ENCODE peak calls at places on chromosomes 6 and 20, in ten cellular contexts. B is AG04449, X is AG09319, F is GM23338, D is brain microvascular endothelial cell, E is heart left ventricle, Q is choroid plexus epithelial cell, S is left ventricle myocardium inferior, U is Peyer's patch, M is mesothelial cell of epicardium. C is an unnamed sample.

GRCh38 chr6:2931970-2932748 is 29.1 kb upstream of the SERPINB9 start:
- DNase-seq in B (peak), X (peak), F (peak), D (peak), E (peak), Q (peak), S (peak), U (peak), M (peak), C (peak)

GRCh38 chr20:46581386-46581785 is 30.9 kb upstream of the OCSTAMP start:
- DNase-seq in B (no peak), X (no peak), F (no peak), D (no peak), E (no peak), Q (no peak), S (no peak), U (no peak), M (no peak), C (no peak)

GRCh38 chr6:97176468-97176867 is 106.5 kb downstream of the MMS22L start:
- DNase-seq in B (no peak), X (no peak), F (no peak), D (no peak), E (no peak), Q (no peak), S (no peak), U (no peak), M (no peak), C (no peak)

GRCh38 chr20:31693987-31694661 is 28.5 kb downstream of the BCL2L1 start:
- DNase-seq in B (no peak), X (no peak), F (peak), D (no peak), E (no peak), Q (no peak), S (no peak), U (no peak), M (no peak), C (no peak)

GRCh38 chr6:68497927-68498326 is 137.2 kb upstream of the ADGRB3 start:
- DNase-seq in B (no peak), X (no peak), F (no peak), D (no peak), E (no peak), Q (peak), S (no peak), U (no peak), M (no peak), C (peak)

GRCh38 chr20:47070176-47070575 is 175.5 kb downstream of the EYA2 start:
- DNase-seq in B (no peak), X (no peak), F (no peak), D (peak), E (no peak), Q (peak), S (no peak), U (no peak), M (no peak), C (no peak)

GRCh38 chr6:169800668-169801395 is 49.4 kb downstream of the ERMARD start:
- DNase-seq in B (no peak), X (no peak), F (no peak), D (peak), E (no peak), Q (peak), S (no peak), U (no peak), M (no peak), C (no peak)

GRCh38 chr20:846894-847278 is 13.4 kb downstream of the FAM110A start:
- DNase-seq in B (no peak), X (no peak), F (no peak), D (no peak), E (peak), Q (no peak), S (no peak), U (peak), M (no peak), C (no peak)

GRCh38 chr6:113651920-113652319 is 205.2 kb upstream of the MARCKS start:
- DNase-seq in B (no peak), X (no peak), F (no peak), D (no peak), E (no peak), Q (no peak), S (no peak), U (no peak), M (no peak), C (no peak)

GRCh38 chr6:9086331-9086730 is 651.0 kb upstream of the SLC35B3 start:
- DNase-seq in B (no peak), X (peak), F (no peak), D (no peak), E (no peak), Q (no peak), S (no peak), U (no peak), M (no peak), C (no peak)

GRCh38 chr6:21033575-21034026 is 499.3 kb downstream of the CDKAL1 start:
- DNase-seq in B (peak), X (peak), F (no peak), D (peak), E (peak), Q (peak), S (peak), U (no peak), M (no peak), C (peak)

GRCh38 chr6:131135244-131136020 is at the start of gene AKAP7:
- DNase-seq in B (no peak), X (no peak), F (peak), D (peak), E (peak), Q (peak), S (peak), U (peak), M (peak), C (no peak)

GRCh38 chr6:90494067-90494773 is 92.7 kb downstream of the MAP3K7 start:
- DNase-seq in B (no peak), X (no peak), F (peak), D (no peak), E (no peak), Q (peak), S (no peak), U (no peak), M (no peak), C (peak)

GRCh38 chr6:137765044-137765443 is 102.0 kb upstream of the TNFAIP3 start:
- DNase-seq in B (no peak), X (no peak), F (no peak), D (no peak), E (no peak), Q (no peak), S (no peak), U (no peak), M (no peak), C (no peak)

GRCh38 chr6:66964216-66964615 is 1257.2 kb upstream of the EYS start:
- DNase-seq in B (no peak), X (no peak), F (no peak), D (no peak), E (no peak), Q (no peak), S (no peak), U (no peak), M (no peak), C (no peak)

GRCh38 chr6:144266091-144266649 is 19.0 kb upstream of the UTRN start:
- DNase-seq in B (no peak), X (peak), F (peak), D (peak), E (peak), Q (peak), S (peak), U (no peak), M (peak), C (peak)

GRCh38 chr6:117477988-117478852 is 4.3 kb upstream of the DCBLD1 start:
- DNase-seq in B (no peak), X (no peak), F (peak), D (no peak), E (no peak), Q (peak), S (no peak), U (peak), M (no peak), C (no peak)

GRCh38 chr20:42018979-42019378 is 400.8 kb upstream of the CHD6 start:
- DNase-seq in B (no peak), X (no peak), F (no peak), D (no peak), E (no peak), Q (no peak), S (no peak), U (no peak), M (no peak), C (no peak)

GRCh38 chr20:51889466-51889865 is 87.1 kb upstream of the SALL4 start:
- DNase-seq in B (no peak), X (no peak), F (peak), D (no peak), E (no peak), Q (no peak), S (no peak), U (no peak), M (no peak), C (no peak)

GRCh38 chr6:6091608-6092002 is 84.9 kb upstream of the NRN1 start:
- DNase-seq in B (no peak), X (no peak), F (no peak), D (no peak), E (no peak), Q (no peak), S (no peak), U (no peak), M (no peak), C (no peak)

GRCh38 chr20:37223053-37223452 is 38.6 kb downstream of the GHRH start:
- DNase-seq in B (peak), X (peak), F (no peak), D (peak), E (no peak), Q (peak), S (no peak), U (no peak), M (no peak), C (peak)

GRCh38 chr6:157946053-157946617 is 35.5 kb upstream of the SYNJ2 start:
- DNase-seq in B (no peak), X (no peak), F (no peak), D (no peak), E (no peak), Q (no peak), S (no peak), U (no peak), M (no peak), C (no peak)

GRCh38 chr6:134405386-134406087 is 87.6 kb upstream of the SGK1 start:
- DNase-seq in B (no peak), X (no peak), F (peak), D (no peak), E (no peak), Q (no peak), S (no peak), U (no peak), M (no peak), C (no peak)

GRCh38 chr20:57473246-57474042 is 51.5 kb downstream of the CTCFL start:
- DNase-seq in B (no peak), X (no peak), F (peak), D (no peak), E (no peak), Q (peak), S (no peak), U (peak), M (no peak), C (peak)
- TF ChIP-seq CTCF in B (no peak), X (no peak), F (peak), D (peak), E (no peak), Q (peak), S (no peak), U (no peak), M (no peak), C (peak)

GRCh38 chr6:167742719-167743303 is 83.9 kb upstream of the AFDN start:
- DNase-seq in B (no peak), X (no peak), F (peak), D (peak), E (no peak), Q (peak), S (no peak), U (no peak), M (no peak), C (no peak)
- TF ChIP-seq CTCF in B (no peak), X (no peak), F (peak), D (no peak), E (no peak), Q (peak), S (no peak), U (no peak), M (no peak), C (no peak)

GRCh38 chr20:17650301-17650761 is 31.7 kb downstream of the RRBP1 start:
- DNase-seq in B (no peak), X (no peak), F (no peak), D (no peak), E (no peak), Q (no peak), S (no peak), U (no peak), M (peak), C (no peak)

GRCh38 chr20:17650816-17651760 is 31.0 kb downstream of the RRBP1 start:
- DNase-seq in B (no peak), X (no peak), F (no peak), D (no peak), E (no peak), Q (no peak), S (no peak), U (no peak), M (peak), C (no peak)

GRCh38 chr20:17653835-17654648 is 28.0 kb downstream of the RRBP1 start:
- DNase-seq in B (no peak), X (no peak), F (no peak), D (no peak), E (no peak), Q (no peak), S (no peak), U (no peak), M (no peak), C (no peak)

GRCh38 chr20:17651761-17652388 is 30.2 kb downstream of the RRBP1 start:
- DNase-seq in B (no peak), X (no peak), F (no peak), D (no peak), E (no peak), Q (no peak), S (no peak), U (no peak), M (peak), C (no peak)

DNA sequence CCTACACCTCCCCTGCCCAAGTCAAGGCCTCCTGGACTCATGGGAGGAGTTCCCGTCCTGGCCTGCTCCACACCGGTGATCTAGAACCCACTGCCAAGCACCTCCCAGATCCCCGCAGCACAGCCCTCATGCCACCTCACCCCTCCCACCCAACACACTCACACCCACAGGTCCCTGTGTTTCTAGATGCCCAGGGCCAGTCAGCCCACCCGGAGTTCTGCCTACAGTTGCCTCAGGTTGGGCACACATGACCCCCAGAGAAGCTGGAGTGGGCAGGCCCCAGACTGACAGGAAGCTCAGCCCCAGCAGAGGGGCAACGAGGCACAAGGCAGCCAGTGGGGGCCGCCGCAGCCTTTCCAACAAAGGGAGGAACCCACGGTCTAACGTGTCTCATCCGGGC is 29.6 kb downstream of the RRBP1 start:
- DNase-seq in B (no peak), X (no peak), F (no peak), D (no peak), E (no peak), Q (no peak), S (no peak), U (no peak), M (no peak), C (no peak)
- TF ChIP-seq CTCF in B (no peak), X (no peak), F (no peak), D (no peak), E (no peak), Q (no peak), S (no peak), U (no peak), M (no peak), C (no peak)

DNA sequence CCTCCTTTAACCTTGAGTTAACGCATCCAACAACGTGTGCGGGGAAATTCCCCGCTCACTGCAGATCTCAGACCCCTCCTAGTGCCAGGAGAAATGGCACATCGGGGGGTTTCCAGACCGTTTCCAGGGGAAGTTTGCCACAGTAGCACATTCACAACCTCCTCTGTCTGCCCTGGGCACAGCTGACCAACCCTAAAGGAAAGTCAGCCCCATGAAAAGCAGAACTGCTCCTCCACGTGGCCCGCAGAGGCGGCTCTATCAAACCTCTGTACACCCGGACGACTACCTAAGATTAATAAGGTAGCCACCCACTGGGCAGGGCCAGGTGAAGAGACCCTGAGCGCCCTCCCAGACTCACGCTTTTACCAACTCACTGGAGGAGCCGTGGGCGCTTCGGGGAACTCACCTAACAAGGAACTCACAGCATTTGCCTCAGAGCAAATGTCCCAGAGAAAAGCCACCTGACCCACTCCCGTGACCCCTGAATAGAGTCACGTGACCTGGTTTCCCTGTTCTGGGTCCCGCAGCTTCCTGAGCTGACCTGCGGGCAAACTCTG is 93.1 kb downstream of the PRND start:
- DNase-seq in B (no peak), X (no peak), F (no peak), D (no peak), E (peak), Q (no peak), S (peak), U (peak), M (no peak), C (no peak)
- TF ChIP-seq CTCF in B (no peak), X (no peak), F (no peak), D (no peak), E (no peak), Q (no peak), S (no peak), U (no peak), M (no peak), C (no peak)

GRCh38 chr6:44931385-44931784 is 396.7 kb upstream of the RUNX2 start:
- DNase-seq in B (no peak), X (no peak), F (no peak), D (no peak), E (no peak), Q (no peak), S (no peak), U (no peak), M (no peak), C (no peak)

GRCh38 chr6:44923416-44923815 is 404.7 kb upstream of the RUNX2 start:
- DNase-seq in B (no peak), X (no peak), F (no peak), D (no peak), E (no peak), Q (no peak), S (no peak), U (no peak), M (no peak), C (no peak)

GRCh38 chr6:44925100-44925739 is 402.9 kb upstream of the RUNX2 start:
- DNase-seq in B (no peak), X (no peak), F (peak), D (peak), E (no peak), Q (peak), S (no peak), U (no peak), M (no peak), C (no peak)

GRCh38 chr6:44921787-44922186 is 406.3 kb upstream of the RUNX2 start:
- DNase-seq in B (no peak), X (no peak), F (no peak), D (no peak), E (peak), Q (no peak), S (peak), U (no peak), M (no peak), C (no peak)

GRCh38 chr6:44926556-44926955 is 401.6 kb upstream of the RUNX2 start:
- DNase-seq in B (no peak), X (no peak), F (no peak), D (peak), E (no peak), Q (peak), S (no peak), U (no peak), M (no peak), C (no peak)
- TF ChIP-seq CTCF in B (no peak), X (no peak), F (no peak), D (no peak), E (no peak), Q (no peak), S (no peak), U (no peak), M (no peak), C (no peak)

GRCh38 chr20:35264755-35265154 is 13.2 kb downstream of the MMP24OS start:
- DNase-seq in B (no peak), X (no peak), F (peak), D (no peak), E (no peak), Q (peak), S (no peak), U (no peak), M (no peak), C (no peak)
- TF ChIP-seq CTCF in B (peak), X (no peak), F (peak), D (peak), E (no peak), Q (peak), S (no peak), U (no peak), M (no peak), C (peak)

GRCh38 chr20:19583532-19584175 is 174.4 kb upstream of the RIN2 start:
- DNase-seq in B (no peak), X (peak), F (peak), D (peak), E (peak), Q (peak), S (peak), U (peak), M (peak), C (peak)
- TF ChIP-seq CTCF in B (peak), X (peak), F (peak), D (peak), E (peak), Q (peak), S (peak), U (peak), M (peak), C (peak)

GRCh38 chr6:145508107-145508506 is 227.2 kb downstream of the EPM2A start:
- DNase-seq in B (no peak), X (no peak), F (peak), D (no peak), E (no peak), Q (peak), S (no peak), U (no peak), M (no peak), C (no peak)
- TF ChIP-seq CTCF in B (no peak), X (no peak), F (peak), D (peak), E (no peak), Q (peak), S (no peak), U (no peak), M (no peak), C (peak)